ENCODE peak calls at places on chromosomes 3 and 15, in six cellular contexts. W, V, S, T, O and R are unnamed samples.

GRCh38 chr3:195085356-195086130 is 185.4 kb downstream of the XXYLT1 start:
- DNase-seq in W (no peak), V (no peak), S (no peak), T (no peak), O (no peak), R (no peak)

GRCh38 chr3:144670560-144670959 is 698.9 kb downstream of the DIPK2A start:
- DNase-seq in W (no peak), V (no peak), S (no peak), T (no peak), O (no peak), R (no peak)

GRCh38 chr3:168024537-168024941 is 71.2 kb downstream of the GOLIM4 start:
- DNase-seq in W (no peak), V (no peak), S (no peak), T (peak; percentile 82), O (no peak), R (peak; percentile 21)

GRCh38 chr3:16388850-16389411 is 123.9 kb downstream of the OXNAD1 start:
- DNase-seq in W (no peak), V (no peak), S (no peak), T (no peak), O (no peak), R (no peak)

GRCh38 chr15:67091073-67091965 is 25.9 kb downstream of the SMAD3 start:
- DNase-seq in W (no peak), V (no peak), S (no peak), T (peak; percentile 90), O (peak; percentile 86), R (peak; percentile 80)

GRCh38 chr15:80979538-80980200 is 9.9 kb downstream of the MESD start:
- DNase-seq in W (no peak), V (no peak), S (no peak), T (no peak), O (no peak), R (no peak)

GRCh38 chr15:56929389-56929788 is 10.9 kb downstream of the TCF12 start:
- DNase-seq in W (no peak), V (no peak), S (no peak), T (no peak), O (peak; percentile 22), R (no peak)

GRCh38 chr3:48367201-48367600 is 4.8 kb upstream of the FBXW12 start:
- DNase-seq in W (no peak), V (no peak), S (no peak), T (no peak), O (no peak), R (no peak)

GRCh38 chr3:100518983-100519382 is 26.6 kb downstream of the TMEM45A start:
- DNase-seq in W (no peak), V (no peak), S (no peak), T (no peak), O (no peak), R (no peak)

GRCh38 chr3:138051946-138052802 is 42.2 kb downstream of the CLDN18 start:
- DNase-seq in W (no peak), V (peak; percentile 28), S (peak; percentile 59), T (peak; percentile 12), O (peak; percentile 10), R (no peak)
- TF ChIP-seq ATF3 in W (no peak), V (no peak), S (no peak), T (no peak), O (no peak), R (no peak)

GRCh38 chr3:132553811-132554210 is 43.3 kb upstream of the ACKR4 start:
- DNase-seq in W (no peak), V (no peak), S (no peak), T (no peak), O (no peak), R (no peak)

GRCh38 chr3:132550579-132551305 is 46.3 kb upstream of the ACKR4 start:
- DNase-seq in W (no peak), V (no peak), S (no peak), T (no peak), O (no peak), R (no peak)

GRCh38 chr3:132549169-132549568 is 47.9 kb upstream of the ACKR4 start:
- DNase-seq in W (no peak), V (peak; percentile 11), S (no peak), T (no peak), O (no peak), R (no peak)

GRCh38 chr3:132554437-132554836 is 42.6 kb upstream of the ACKR4 start:
- DNase-seq in W (no peak), V (peak; percentile 13), S (no peak), T (no peak), O (no peak), R (no peak)

DNA sequence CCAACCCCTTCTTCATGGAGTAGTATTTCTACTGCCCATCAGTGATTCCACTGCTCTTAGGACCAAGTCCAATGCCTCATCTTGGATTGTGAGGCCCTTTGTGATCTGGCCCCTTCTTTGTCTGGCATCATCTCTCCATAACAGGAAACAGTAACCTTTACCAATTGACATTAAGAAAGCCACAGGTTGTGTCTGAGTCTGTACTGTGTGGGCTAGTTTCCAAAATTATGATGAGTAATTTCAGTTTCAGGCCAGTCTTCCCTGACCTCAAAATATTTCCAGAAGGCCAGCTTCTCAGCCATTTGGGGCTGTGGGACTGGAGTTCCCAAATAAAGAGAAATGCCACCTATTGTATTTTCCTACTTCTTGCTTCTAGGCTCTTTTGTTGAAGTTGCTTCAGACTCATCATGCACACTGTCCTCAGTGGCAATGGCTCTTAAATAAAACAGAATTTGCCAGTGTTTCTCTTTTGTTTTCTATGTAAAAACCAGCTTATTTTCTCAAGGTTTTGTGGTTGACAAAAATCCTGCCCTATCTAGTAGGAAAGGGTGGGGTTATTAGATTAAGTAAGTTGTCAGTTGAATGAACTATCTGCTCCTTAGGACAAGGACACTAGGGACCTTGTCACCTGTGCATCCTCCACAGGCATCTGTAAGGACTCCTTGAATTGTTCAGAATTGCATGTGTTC is 47.0 kb upstream of the ACKR4 start:
- DNase-seq in W (no peak), V (no peak), S (no peak), T (no peak), O (no peak), R (peak; percentile 9)
- TF ChIP-seq ATF3 in W (no peak), V (no peak), S (no peak), T (no peak), O (no peak), R (no peak)

GRCh38 chr3:110731148-110731547 is 340.5 kb upstream of the NECTIN3 start:
- DNase-seq in W (no peak), V (no peak), S (no peak), T (no peak), O (no peak), R (no peak)
- TF ChIP-seq ATF3 in W (no peak), V (peak; percentile 26), S (no peak), T (no peak), O (no peak), R (no peak)

DNA sequence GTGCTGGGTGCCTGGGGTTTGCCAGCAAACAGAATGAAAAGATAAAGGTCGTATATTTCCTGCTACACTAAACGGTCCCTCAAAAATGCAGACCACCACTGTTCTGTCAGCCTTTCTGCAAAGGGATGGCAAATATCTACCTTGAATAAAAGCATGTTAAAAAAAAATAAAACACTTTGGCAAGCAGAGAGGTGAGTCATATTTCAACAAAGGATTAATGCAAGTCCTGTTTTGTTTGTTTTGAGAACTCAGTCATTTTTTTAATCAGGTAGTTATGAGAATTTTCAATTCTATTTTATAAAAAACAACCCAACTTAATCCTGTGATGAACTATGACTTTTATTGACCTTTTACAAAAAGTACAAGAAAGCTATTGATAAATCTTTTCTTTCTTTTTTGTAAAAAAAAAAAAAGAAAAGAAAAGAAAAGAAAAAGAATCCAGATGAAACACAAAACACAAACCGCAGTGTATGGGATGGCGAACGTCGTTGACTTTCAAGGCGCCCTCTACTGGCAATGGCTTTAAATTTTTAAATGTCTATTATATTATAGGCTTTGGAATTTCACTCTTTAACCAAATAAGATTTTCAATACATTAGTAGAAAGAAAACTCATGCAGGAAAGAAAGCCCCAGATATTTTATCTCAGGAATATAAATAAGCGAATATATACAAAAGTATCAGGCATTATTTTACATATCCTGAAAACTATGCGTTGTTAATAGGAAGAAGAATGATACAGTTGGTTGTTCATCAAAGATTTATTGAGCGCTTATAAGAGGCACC is 87.8 kb downstream of the NCEH1 start:
- DNase-seq in W (no peak), V (no peak), S (no peak), T (no peak), O (no peak), R (no peak)
- TF ChIP-seq ATF3 in W (no peak), V (no peak), S (no peak), T (no peak), O (no peak), R (no peak)

GRCh38 chr3:161108840-161109239 is 3.7 kb upstream of the B3GALNT1 start:
- DNase-seq in W (no peak), V (no peak), S (no peak), T (peak; percentile 22), O (no peak), R (no peak)
- TF ChIP-seq ATF3 in W (no peak), V (no peak), S (no peak), T (no peak), O (no peak), R (no peak)

DNA sequence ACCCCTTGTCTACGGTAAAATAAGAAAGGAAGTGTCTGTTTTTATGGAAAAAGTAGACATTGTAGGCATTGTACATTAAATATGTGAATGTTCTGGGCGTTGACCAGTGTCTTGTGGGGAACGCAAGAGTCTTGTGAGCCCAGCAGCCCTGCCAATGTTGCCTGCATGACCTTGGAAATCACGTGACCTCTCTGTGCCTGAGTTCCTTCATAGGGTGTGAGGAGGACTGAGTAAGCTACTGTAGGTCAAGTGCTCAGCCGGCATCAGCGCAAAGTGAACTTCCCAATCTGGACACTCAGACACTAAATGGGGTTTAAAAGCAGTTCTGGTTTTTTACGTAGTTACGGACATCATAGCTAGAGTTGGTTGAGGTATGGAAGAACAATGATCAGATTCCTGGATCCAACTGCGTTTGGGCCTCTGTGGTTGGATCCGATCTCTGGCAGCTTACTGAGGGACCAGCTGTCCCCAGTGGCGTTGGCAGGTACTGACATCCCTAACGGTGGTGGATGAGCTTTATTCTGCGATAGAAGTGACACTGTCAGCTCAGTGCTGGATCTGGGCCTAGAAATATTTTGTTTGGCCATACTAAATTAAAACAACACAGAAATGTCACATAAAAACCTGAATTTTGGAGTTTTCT is 63.8 kb downstream of the SPSB4 start:
- DNase-seq in W (no peak), V (peak; percentile 6), S (peak; percentile 63), T (peak; percentile 10), O (peak; percentile 50), R (no peak)
- TF ChIP-seq ATF3 in W (no peak), V (no peak), S (no peak), T (no peak), O (no peak), R (no peak)